ENCODE peak calls at places on chromosomes 7 and 10, in nine cellular contexts. G, D, V, M, E, B, O, W and I are unnamed samples.

GRCh38 chr10:115985696-115986095 is 287.3 kb downstream of the GFRA1 start:
- DNase-seq in G (no peak), D (no peak), V (no peak), M (no peak), E (no peak), B (no peak), O (no peak), W (no peak), I (no peak)

GRCh38 chr7:36308031-36308430 is 81.6 kb upstream of the ANLN start:
- DNase-seq in G (no peak), D (no peak), V (no peak), M (no peak), E (no peak), B (peak), O (no peak), W (no peak), I (no peak)

GRCh38 chr10:75408911-75409885 is 7.6 kb upstream of the ZNF503 start:
- DNase-seq in G (peak), D (peak), V (no peak), M (peak), E (no peak), B (peak), O (peak), W (no peak), I (peak)

GRCh38 chr10:120978589-120979252 is 127.6 kb downstream of the WDR11 start:
- DNase-seq in G (no peak), D (no peak), V (no peak), M (no peak), E (no peak), B (peak), O (peak), W (no peak), I (no peak)

GRCh38 chr7:157975401-157976372 is 611.9 kb downstream of the PTPRN2 start:
- DNase-seq in G (no peak), D (no peak), V (no peak), M (no peak), E (no peak), B (no peak), O (no peak), W (no peak), I (no peak)

GRCh38 chr10:18140149-18140956 is at the start of gene CACNB2:
- DNase-seq in G (peak), D (peak), V (no peak), M (peak), E (no peak), B (peak), O (peak), W (no peak), I (peak)

GRCh38 chr7:95547949-95548348 is 48.4 kb downstream of the PDK4 start:
- DNase-seq in G (no peak), D (no peak), V (no peak), M (no peak), E (no peak), B (no peak), O (no peak), W (no peak), I (no peak)

GRCh38 chr10:4947635-4948596 is 15.3 kb upstream of the AKR1C1 start:
- DNase-seq in G (no peak), D (no peak), V (no peak), M (peak), E (no peak), B (peak), O (peak), W (no peak), I (no peak)

GRCh38 chr7:45923290-45923689 is 2.2 kb upstream of the IGFBP3 start:
- DNase-seq in G (peak), D (peak), V (peak), M (peak), E (peak), B (peak), O (peak), W (no peak), I (peak)

GRCh38 chr10:16491933-16492332 is 29.7 kb downstream of the C1QL3 start:
- DNase-seq in G (no peak), D (no peak), V (no peak), M (no peak), E (no peak), B (no peak), O (no peak), W (no peak), I (no peak)

GRCh38 chr10:110634527-110635209 is 9.5 kb upstream of the RBM20 start:
- DNase-seq in G (no peak), D (no peak), V (no peak), M (no peak), E (no peak), B (no peak), O (no peak), W (no peak), I (no peak)

GRCh38 chr10:51341216-51341615 is 266.9 kb downstream of the PRKG1 start:
- DNase-seq in G (no peak), D (no peak), V (no peak), M (no peak), E (no peak), B (no peak), O (no peak), W (no peak), I (no peak)

GRCh38 chr10:45585131-45585530 is 87.4 kb downstream of the ZFAND4 start:
- DNase-seq in G (no peak), D (no peak), V (no peak), M (no peak), E (no peak), B (no peak), O (no peak), W (no peak), I (no peak)

GRCh38 chr10:102112210-102112817 is 7.9 kb downstream of the LDB1 start:
- DNase-seq in G (no peak), D (no peak), V (no peak), M (no peak), E (no peak), B (no peak), O (no peak), W (no peak), I (no peak)

GRCh38 chr10:80100116-80100515 is 21.7 kb downstream of the TMEM254 start:
- DNase-seq in G (no peak), D (no peak), V (no peak), M (no peak), E (no peak), B (no peak), O (no peak), W (no peak), I (no peak)

GRCh38 chr10:72881291-72881690 is 12.2 kb upstream of the OIT3 start:
- DNase-seq in G (no peak), D (no peak), V (no peak), M (no peak), E (no peak), B (no peak), O (no peak), W (no peak), I (no peak)

GRCh38 chr7:115087437-115087836 is 165.5 kb downstream of the MDFIC start:
- DNase-seq in G (no peak), D (no peak), V (no peak), M (no peak), E (no peak), B (peak), O (peak), W (no peak), I (no peak)

GRCh38 chr10:22657028-22657427 is 57.4 kb downstream of the PIP4K2A start:
- DNase-seq in G (no peak), D (no peak), V (no peak), M (no peak), E (no peak), B (no peak), O (no peak), W (no peak), I (no peak)

GRCh38 chr7:105188201-105188600 is 174.2 kb downstream of the KMT2E start:
- DNase-seq in G (no peak), D (no peak), V (no peak), M (no peak), E (no peak), B (peak), O (no peak), W (no peak), I (no peak)

GRCh38 chr7:156764016-156764669 is 123.6 kb downstream of the RNF32 start:
- DNase-seq in G (peak), D (no peak), V (no peak), M (peak), E (no peak), B (peak), O (peak), W (no peak), I (peak)

GRCh38 chr7:22681852-22682657 is 44.9 kb upstream of the IL6 start:
- DNase-seq in G (no peak), D (no peak), V (no peak), M (no peak), E (no peak), B (no peak), O (no peak), W (no peak), I (no peak)

GRCh38 chr10:123997486-123998196 is 95.8 kb downstream of the CHST15 start:
- DNase-seq in G (no peak), D (no peak), V (no peak), M (peak), E (no peak), B (peak), O (peak), W (no peak), I (no peak)

DNA sequence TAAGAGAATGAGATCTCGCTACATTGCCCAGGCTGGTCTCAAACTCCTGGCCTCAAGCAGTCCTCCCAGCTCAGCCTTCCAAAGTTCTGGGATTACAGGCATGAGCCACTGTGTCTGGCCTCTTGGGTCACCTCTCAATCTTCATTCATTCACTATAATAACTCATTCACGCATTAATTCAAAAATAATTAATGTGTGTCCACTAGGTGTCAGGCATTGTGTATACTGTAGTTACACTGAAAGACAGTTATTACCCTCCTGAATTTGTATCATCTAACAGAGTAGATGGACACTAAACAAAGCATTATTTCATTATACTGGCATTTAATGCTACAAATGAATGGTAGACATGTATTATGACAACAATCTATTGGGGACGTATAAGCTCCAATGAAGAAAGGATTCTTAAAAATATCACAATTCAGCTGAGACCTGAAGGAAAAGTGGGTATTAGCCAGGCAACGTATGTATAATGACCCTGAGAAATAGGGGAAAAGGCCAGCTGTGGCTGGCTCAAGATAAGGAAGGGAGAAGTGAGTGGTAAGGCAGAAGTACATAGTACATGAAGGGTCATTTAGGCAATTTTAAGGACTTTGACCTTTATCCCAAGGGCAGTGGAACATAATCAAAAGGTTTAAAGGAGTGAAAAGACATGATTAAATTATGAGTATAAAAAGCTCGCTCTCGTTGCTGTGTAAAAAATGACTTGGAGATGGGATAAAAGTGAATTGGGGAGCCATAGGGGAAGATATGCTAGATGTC is 150.7 kb downstream of the BTAF1 start:
- DNase-seq in G (no peak), D (no peak), V (no peak), M (no peak), E (no peak), B (peak), O (no peak), W (no peak), I (no peak)
- TF ChIP-seq CTCF in G (no peak), D (no peak), V (no peak), M (no peak), E (peak), B (peak), O (no peak), W (no peak), I (peak)

DNA sequence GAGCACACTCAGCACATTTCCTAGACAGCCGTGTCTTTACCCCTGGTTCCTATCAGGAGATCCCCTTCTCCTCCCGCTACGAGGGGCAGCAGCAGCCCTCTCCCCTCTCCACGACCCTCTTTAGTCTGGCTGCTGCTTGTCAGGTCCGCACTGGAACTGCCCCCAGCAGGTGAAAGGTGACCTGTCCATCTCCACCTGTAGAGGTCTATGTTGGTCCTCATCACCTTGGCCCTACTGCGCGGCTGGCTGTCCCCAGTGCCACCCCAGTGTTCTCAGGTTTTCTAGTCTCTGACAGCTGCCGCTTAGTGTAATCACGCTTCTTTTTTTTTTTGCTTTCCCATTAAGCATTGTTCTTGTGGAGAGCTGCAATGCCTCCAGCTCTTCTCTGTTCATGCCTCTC is 545.7 kb downstream of the SDK1 start:
- DNase-seq in G (no peak), D (no peak), V (no peak), M (no peak), E (no peak), B (no peak), O (no peak), W (no peak), I (no peak)
- TF ChIP-seq CTCF in G (no peak), D (no peak), V (no peak), M (no peak), E (no peak), B (no peak), O (no peak), W (no peak), I (no peak)

DNA sequence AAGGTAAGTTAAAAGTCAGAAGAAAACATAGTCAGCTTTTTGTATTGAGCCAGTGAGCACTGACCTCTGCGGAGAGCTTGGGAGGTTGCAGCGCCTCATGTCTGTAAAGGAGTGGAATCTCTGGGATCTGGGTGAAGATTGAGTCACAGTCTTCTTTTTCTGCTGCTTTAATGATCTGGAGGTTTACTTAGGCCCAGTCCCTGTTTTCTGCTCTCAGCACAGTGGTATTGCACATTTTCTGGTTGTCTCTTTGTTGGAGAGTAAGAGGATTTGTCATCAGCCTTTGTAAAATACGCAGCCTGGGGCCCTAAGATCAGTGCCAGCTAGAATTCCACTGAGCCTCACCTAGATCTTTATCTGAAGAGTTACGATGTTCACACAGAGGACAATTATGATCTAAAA is 58.3 kb upstream of the GJD4 start:
- DNase-seq in G (no peak), D (no peak), V (no peak), M (no peak), E (no peak), B (no peak), O (peak), W (no peak), I (no peak)
- TF ChIP-seq CTCF in G (no peak), D (no peak), V (no peak), M (no peak), E (no peak), B (no peak), O (peak), W (no peak), I (no peak)

GRCh38 chr10:119291223-119291900 is 84.0 kb downstream of the GRK5 start:
- DNase-seq in G (no peak), D (no peak), V (no peak), M (no peak), E (no peak), B (no peak), O (no peak), W (no peak), I (no peak)

GRCh38 chr10:119288574-119289001 is 81.2 kb downstream of the GRK5 start:
- DNase-seq in G (no peak), D (no peak), V (no peak), M (no peak), E (no peak), B (no peak), O (no peak), W (no peak), I (no peak)

GRCh38 chr10:119292968-119293367 is 85.6 kb downstream of the GRK5 start:
- DNase-seq in G (no peak), D (no peak), V (no peak), M (no peak), E (no peak), B (no peak), O (no peak), W (no peak), I (no peak)

GRCh38 chr10:119289227-119289925 is 82.0 kb downstream of the GRK5 start:
- DNase-seq in G (no peak), D (no peak), V (no peak), M (no peak), E (no peak), B (no peak), O (no peak), W (no peak), I (no peak)

DNA sequence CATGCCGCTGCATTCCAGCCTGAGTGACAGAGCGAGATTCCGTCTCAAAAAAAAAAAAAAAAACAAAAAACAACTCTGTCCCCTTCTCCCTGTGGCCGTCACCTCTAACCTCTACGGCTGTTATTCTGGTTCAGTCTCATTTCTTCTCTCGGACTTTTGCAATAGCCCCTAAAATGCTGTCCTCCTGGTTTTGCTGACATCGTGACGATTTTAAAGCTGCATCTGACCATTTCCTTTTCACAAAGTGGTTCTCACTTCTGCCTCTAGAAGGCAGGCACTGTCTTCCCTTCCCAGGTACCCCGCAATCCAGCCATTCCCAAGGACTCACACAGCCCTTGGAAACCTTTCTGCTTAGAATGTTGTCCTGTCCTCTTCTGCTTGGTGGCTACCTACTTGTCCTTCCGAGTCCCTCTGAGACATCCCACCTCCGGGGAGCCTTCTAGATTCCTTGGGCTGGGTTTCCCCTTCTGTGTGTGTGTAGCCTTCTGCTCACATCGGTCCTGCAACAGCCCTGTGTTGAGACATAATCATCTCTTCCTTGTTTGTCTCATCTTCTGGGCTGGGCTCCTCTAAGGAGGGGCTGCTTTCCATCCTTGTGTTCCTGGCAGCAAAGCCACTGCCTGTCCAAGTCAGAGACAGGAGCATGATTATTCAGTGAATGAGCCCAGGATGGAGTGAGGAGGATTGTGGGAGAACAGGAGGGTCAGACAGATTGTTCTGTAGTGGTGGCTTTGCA is 83.1 kb downstream of the GRK5 start:
- DNase-seq in G (no peak), D (no peak), V (no peak), M (no peak), E (no peak), B (peak), O (no peak), W (no peak), I (no peak)
- TF ChIP-seq CTCF in G (no peak), D (no peak), V (no peak), M (peak), E (no peak), B (peak), O (peak), W (no peak), I (no peak)

DNA sequence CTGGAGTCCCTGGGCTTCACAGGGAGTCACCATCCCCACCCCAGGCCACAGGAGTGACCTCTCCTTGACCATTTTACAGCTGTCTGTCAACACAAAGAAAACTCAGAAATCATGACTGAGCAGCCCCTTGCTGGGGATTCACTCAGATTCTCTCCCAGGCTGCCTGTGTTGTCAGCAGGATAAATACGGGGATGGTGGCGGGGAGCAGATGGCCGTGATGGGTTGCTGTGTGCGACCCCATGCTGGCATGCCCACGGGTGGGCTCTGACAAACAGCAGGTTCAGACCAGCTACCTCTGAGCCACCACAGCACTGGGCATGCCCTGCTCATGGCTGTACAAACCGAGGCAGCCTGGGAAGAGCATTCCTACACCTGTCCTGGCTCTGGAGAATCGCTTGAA is 136.1 kb downstream of the SLIT1 start:
- DNase-seq in G (no peak), D (no peak), V (no peak), M (no peak), E (no peak), B (no peak), O (no peak), W (no peak), I (no peak)
- TF ChIP-seq CTCF in G (no peak), D (no peak), V (no peak), M (no peak), E (no peak), B (no peak), O (no peak), W (no peak), I (no peak)

GRCh38 chr10:132699411-132700167 is 86.4 kb downstream of the NKX6-2 start:
- DNase-seq in G (no peak), D (no peak), V (no peak), M (no peak), E (no peak), B (no peak), O (no peak), W (no peak), I (no peak)
- TF ChIP-seq CTCF in G (no peak), D (no peak), V (no peak), M (no peak), E (no peak), B (no peak), O (no peak), W (no peak), I (no peak)